ENCODE peak calls at places on chromosomes 2 and 18, in five cellular contexts. R is fibroblast of pulmonary artery, Q is thoracic aorta, C is foreskin fibroblast, D is A549. O is an unnamed sample.

GRCh38 chr2:153864022-153864421 is 7.7 kb upstream of the GALNT13 start:
- DNase-seq in R (no peak), Q (no peak), C (no peak), D (no peak), O (no peak)

GRCh38 chr2:28736034-28736433 is 15.6 kb upstream of the PPP1CB start:
- DNase-seq in R (peak; percentile 50), Q (peak; percentile 68), C (no peak), D (no peak), O (peak; percentile 73)

GRCh38 chr2:227480528-227480927 is 8.6 kb downstream of the AGFG1 start:
- DNase-seq in R (no peak), Q (no peak), C (no peak), D (no peak), O (no peak)

GRCh38 chr2:207952564-207953345 is 72.6 kb downstream of the PLEKHM3 start:
- DNase-seq in R (no peak), Q (no peak), C (no peak), D (no peak), O (no peak)

GRCh38 chr2:147171961-147172360 is 672.9 kb upstream of the ACVR2A start:
- DNase-seq in R (no peak), Q (no peak), C (no peak), D (no peak), O (peak; percentile 65)

GRCh38 chr18:37322497-37323035 is 243.0 kb downstream of the CELF4 start:
- DNase-seq in R (peak; percentile 47), Q (no peak), C (peak; percentile 23), D (peak; percentile 17), O (peak; percentile 30)

GRCh38 chr2:130785466-130786055 is 30.2 kb downstream of the AMER3 start:
- DNase-seq in R (no peak), Q (no peak), C (no peak), D (no peak), O (no peak)

GRCh38 chr2:66539452-66539851 is 104.5 kb downstream of the MEIS1 start:
- DNase-seq in R (peak; percentile 68), Q (no peak), C (peak; percentile 82), D (no peak), O (peak; percentile 78)

GRCh38 chr18:59233017-59233410 is 13.1 kb downstream of the GRP start:
- DNase-seq in R (peak; percentile 7), Q (no peak), C (peak; percentile 11), D (no peak), O (peak; percentile 16)

GRCh38 chr18:49904871-49905555 is 91.7 kb upstream of the ACAA2 start:
- DNase-seq in R (no peak), Q (no peak), C (no peak), D (no peak), O (no peak)

GRCh38 chr2:200466703-200467418 is 43.0 kb downstream of the KCTD18 start:
- DNase-seq in R (peak; percentile 91), Q (no peak), C (peak; percentile 75), D (no peak), O (peak; percentile 87)

GRCh38 chr2:154694881-154695280 is 3.6 kb upstream of the KCNJ3 start:
- DNase-seq in R (no peak), Q (no peak), C (no peak), D (no peak), O (no peak)

DNA sequence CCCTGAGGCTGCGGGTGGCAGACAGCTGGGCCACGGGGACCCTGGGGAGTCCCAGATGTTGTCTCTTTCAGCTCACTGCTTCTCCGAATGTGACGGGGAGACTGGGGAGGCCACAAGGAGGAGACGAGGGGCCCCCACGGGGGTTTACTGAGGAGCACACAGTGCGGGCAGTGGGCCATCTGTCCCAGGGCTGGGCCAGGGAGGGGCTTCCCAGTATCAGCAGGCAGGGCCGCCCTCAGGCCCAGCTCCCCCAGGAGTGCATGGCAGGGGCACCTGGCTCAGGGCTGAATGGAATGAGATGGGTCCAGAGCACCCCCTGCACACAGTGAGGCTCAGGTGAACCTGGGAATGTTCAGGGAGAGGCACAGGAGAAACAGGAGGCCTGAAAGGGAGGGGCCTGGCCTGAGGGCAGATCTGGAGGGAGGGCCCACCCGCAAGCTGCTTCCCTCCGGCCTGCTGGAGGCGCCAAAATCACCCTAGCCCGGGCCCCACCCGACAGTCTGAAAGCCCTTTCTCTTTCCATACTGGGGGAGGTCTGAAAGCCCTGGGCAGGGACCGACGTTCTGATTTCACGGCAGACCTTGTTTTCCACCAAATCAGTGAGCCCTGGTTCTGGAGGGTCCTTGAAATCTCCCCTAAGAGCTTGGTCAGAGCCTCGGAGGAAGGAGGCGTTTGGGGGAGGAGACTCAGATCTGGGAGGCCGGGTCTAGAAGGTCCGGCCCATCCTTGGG is 35.5 kb upstream of the PTMA start:
- DNase-seq in R (peak; percentile 53), Q (no peak), C (peak; percentile 40), D (peak; percentile 67), O (no peak)
- TF ChIP-seq CTCF in R (peak; percentile 41), Q (no peak), C (peak; percentile 37), D (peak; percentile 56), O (peak; percentile 31)

GRCh38 chr2:190888449-190888848 is 7.8 kb downstream of the GLS start:
- DNase-seq in R (no peak), Q (no peak), C (no peak), D (no peak), O (no peak)
- H3K4me3 ChIP-seq in R (no peak overlapping the region), Q (peak overlapping the region; percentile 84), C (no peak overlapping the region), D (peak overlapping the region; percentile 98), O (peak overlapping the region; percentile 36)

GRCh38 chr2:177528341-177528740 is 135.8 kb downstream of the AGPS start:
- DNase-seq in R (no peak), Q (no peak), C (no peak), D (no peak), O (no peak)
- TF ChIP-seq CTCF in R (no peak), Q (no peak), C (no peak), D (no peak), O (no peak)

GRCh38 chr18:13137939-13138821 is 80.4 kb upstream of the LDLRAD4 start:
- DNase-seq in R (peak; percentile 10), Q (no peak), C (no peak), D (peak; percentile 48), O (no peak)
- H3K4me3 ChIP-seq in R (no peak overlapping the region), Q (peak overlapping the region; percentile 83), C (peak overlapping the region; percentile 56), D (peak overlapping the region; percentile 58), O (no peak overlapping the region)

DNA sequence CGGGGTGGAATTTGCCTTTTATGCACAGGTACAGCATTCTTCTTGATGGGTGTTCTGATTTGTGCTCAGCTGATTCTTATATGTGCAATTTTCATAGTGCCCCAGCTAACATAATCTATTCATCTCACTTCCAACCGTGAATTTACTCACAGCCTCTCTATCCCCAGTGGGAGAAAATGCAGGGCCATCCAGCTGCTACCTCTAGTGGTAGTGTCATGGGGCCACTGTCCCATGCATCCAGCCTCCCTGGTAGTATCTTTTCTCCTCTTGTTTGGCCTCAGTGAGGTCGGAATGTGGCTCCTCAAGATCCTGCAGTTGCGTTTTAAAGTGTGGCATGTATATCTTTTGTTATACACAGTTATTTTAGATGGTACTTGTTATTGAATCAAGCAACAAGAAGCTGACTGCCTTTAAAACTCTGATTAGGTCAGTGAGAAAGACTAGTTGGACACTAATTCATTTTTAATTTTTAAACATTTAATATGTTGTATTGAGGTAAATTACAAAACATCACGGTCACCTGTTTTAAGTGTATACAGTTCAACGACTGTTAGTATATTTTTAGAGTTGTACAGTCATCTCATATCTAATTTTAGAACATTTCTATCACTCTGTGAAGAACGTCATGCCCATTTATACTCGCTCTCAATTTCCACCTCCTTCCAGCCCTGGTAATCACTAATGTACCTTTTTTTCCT is 67.9 kb upstream of the TXNDC2 start:
- DNase-seq in R (no peak), Q (no peak), C (no peak), D (no peak), O (no peak)
- TF ChIP-seq CTCF in R (no peak), Q (no peak), C (no peak), D (no peak), O (no peak)

DNA sequence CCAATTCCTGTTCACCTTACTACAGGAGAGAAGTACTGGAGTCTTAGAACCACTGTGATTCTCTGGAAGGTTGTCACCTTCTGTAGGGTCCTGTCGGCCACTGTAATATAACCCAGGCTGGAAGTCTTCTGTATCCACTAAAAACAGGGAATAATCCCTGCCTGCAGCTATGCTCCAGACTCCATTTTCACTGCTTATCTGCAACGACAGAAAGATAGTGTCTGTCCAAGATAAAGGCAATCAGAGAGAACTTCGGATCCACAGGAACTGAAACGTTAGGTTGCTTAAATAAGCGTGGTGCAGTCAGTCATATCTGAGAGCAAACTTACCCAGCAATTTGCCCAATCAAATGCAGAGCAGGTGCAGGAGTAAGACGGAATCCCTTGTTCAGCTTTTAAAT is 34.2 kb downstream of the ALS2 start:
- DNase-seq in R (no peak), Q (no peak), C (no peak), D (no peak), O (no peak)
- H3K4me3 ChIP-seq in R (no peak overlapping the region), Q (no peak overlapping the region), C (no peak overlapping the region), D (no peak overlapping the region), O (no peak overlapping the region)

DNA sequence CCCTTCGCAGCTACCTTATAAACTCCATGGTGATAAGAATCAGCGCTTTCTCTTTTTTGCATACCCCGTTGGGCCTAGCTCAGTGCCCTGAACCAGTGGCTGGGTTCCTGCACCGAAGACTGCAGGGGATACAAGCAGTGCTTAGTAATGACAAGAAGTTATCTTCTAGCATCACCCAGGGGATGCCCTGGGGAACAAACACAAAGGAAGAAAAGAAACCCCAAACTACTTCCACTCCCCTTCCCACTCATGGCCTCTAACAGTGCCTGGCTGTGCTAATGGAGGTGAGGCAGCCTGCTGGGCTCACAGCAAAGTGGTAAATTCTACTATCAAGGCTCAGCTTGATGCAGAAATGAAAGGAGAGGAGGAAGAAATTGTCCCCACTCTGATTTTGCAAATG is 314.7 kb downstream of the TXNL1 start:
- DNase-seq in R (no peak), Q (no peak), C (no peak), D (no peak), O (no peak)
- TF ChIP-seq CTCF in R (no peak), Q (no peak), C (no peak), D (no peak), O (no peak)

GRCh38 chr2:76448956-76449355 is 738.2 kb upstream of the GCFC2 start:
- DNase-seq in R (no peak), Q (no peak), C (no peak), D (no peak), O (no peak)

GRCh38 chr2:76447294-76447693 is 736.6 kb upstream of the GCFC2 start:
- DNase-seq in R (no peak), Q (no peak), C (no peak), D (no peak), O (no peak)

GRCh38 chr2:76445880-76446279 is 735.2 kb upstream of the GCFC2 start:
- DNase-seq in R (no peak), Q (no peak), C (no peak), D (no peak), O (no peak)

GRCh38 chr2:76444732-76445131 is 734.0 kb upstream of the GCFC2 start:
- DNase-seq in R (no peak), Q (no peak), C (no peak), D (no peak), O (no peak)

DNA sequence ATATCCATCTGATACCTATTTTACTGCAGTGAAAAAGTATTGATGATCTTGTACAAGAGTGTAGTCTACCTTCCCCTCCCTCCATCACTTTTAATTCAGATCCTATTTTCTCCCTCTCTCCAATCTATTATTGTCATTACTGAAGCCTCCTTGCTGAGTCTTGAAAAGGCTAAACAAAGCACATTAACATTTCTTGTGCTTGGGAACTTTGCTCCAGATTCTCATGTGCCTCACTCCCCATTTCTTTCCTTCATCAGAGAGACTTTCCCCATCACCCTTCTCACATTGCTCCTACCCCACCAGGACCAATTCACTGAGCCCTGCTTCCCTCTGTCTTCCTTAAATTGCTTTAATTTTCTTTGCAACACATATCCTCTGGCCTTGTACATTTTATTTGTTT is 736.2 kb upstream of the GCFC2 start:
- DNase-seq in R (no peak), Q (no peak), C (no peak), D (no peak), O (no peak)
- H3K4me3 ChIP-seq in R (no peak overlapping the region), Q (no peak overlapping the region), C (no peak overlapping the region), D (no peak overlapping the region), O (no peak overlapping the region)